ENCODE peak calls at places on chromosomes 12 and 14, in seven cellular contexts. R is GM04504; N is WTC11; S is hepatocyte; T is stimulated activated CD8-positive, alpha-beta memory T cell treated with anti-CD3 and anti-CD28 coated beads, Interleukin-15, amount 100 ng/mL, for 24 hours; A is left cardiac atrium; M is T-helper 22 cell. J is an unnamed sample.

GRCh38 chr12:51388066-51388799 is 3.0 kb downstream of the GALNT6 start:
- DNase-seq in R (peak), N (no peak), S (peak), T (no peak), A (no peak), M (no peak), J (no peak)

GRCh38 chr14:94598816-94599655 is 13.2 kb upstream of the SERPINA3 start:
- DNase-seq in R (peak), N (no peak), S (peak), T (no peak), A (peak), M (no peak), J (no peak)

GRCh38 chr12:78441737-78442453 is 422.7 kb upstream of the SYT1 start:
- DNase-seq in R (no peak), N (no peak), S (no peak), T (no peak), A (no peak), M (no peak), J (no peak)

GRCh38 chr14:37253905-37254304 is 56.2 kb downstream of the MIPOL1 start:
- DNase-seq in R (peak), N (no peak), S (no peak), T (no peak), A (peak), M (no peak), J (no peak)

GRCh38 chr12:117053050-117053400 is 46.2 kb downstream of the TESC start:
- DNase-seq in R (no peak), N (no peak), S (no peak), T (no peak), A (no peak), M (no peak), J (no peak)

GRCh38 chr14:50399251-50400032 is 2.8 kb upstream of the CDKL1 start:
- DNase-seq in R (no peak), N (no peak), S (peak), T (no peak), A (peak), M (no peak), J (no peak)

GRCh38 chr12:4779749-4780148 is 59.5 kb downstream of the GALNT8 start:
- DNase-seq in R (no peak), N (no peak), S (no peak), T (no peak), A (no peak), M (no peak), J (no peak)

GRCh38 chr12:43638786-43639185 is 86.8 kb upstream of the ADAMTS20 start:
- DNase-seq in R (no peak), N (no peak), S (no peak), T (no peak), A (no peak), M (no peak), J (no peak)

GRCh38 chr12:121731473-121731872 is 18.9 kb downstream of the TMEM120B start:
- DNase-seq in R (no peak), N (no peak), S (no peak), T (no peak), A (no peak), M (no peak), J (no peak)

GRCh38 chr12:22228022-22228875 is 106.3 kb downstream of the ST8SIA1 start:
- DNase-seq in R (peak), N (no peak), S (no peak), T (no peak), A (no peak), M (no peak), J (no peak)

GRCh38 chr12:75349946-75350345 is 15.5 kb downstream of the GLIPR1L1 start:
- DNase-seq in R (no peak), N (no peak), S (no peak), T (no peak), A (peak), M (no peak), J (no peak)

GRCh38 chr12:102811125-102811737 is 105.8 kb downstream of the PAH start:
- DNase-seq in R (no peak), N (peak), S (peak), T (no peak), A (no peak), M (no peak), J (peak)

GRCh38 chr14:24253936-24254335 is 9.0 kb downstream of the TGM1 start:
- DNase-seq in R (no peak), N (no peak), S (no peak), T (no peak), A (no peak), M (no peak), J (no peak)

GRCh38 chr12:53719649-53720048 is 7.6 kb downstream of the CALCOCO1 start:
- DNase-seq in R (no peak), N (no peak), S (no peak), T (no peak), A (no peak), M (no peak), J (no peak)

GRCh38 chr14:67485501-67486095 is 2.9 kb downstream of the TMEM229B start:
- DNase-seq in R (no peak), N (no peak), S (peak), T (no peak), A (no peak), M (no peak), J (no peak)

GRCh38 chr14:92493024-92493423 is 20.6 kb upstream of the RIN3 start:
- DNase-seq in R (no peak), N (no peak), S (no peak), T (no peak), A (no peak), M (no peak), J (peak)

GRCh38 chr12:43210437-43211197 is 341.4 kb downstream of the ADAMTS20 start:
- DNase-seq in R (no peak), N (no peak), S (no peak), T (no peak), A (no peak), M (no peak), J (no peak)

GRCh38 chr14:105059035-105059916 is 6.0 kb downstream of the GPR132 start:
- DNase-seq in R (no peak), N (peak), S (no peak), T (no peak), A (no peak), M (peak), J (no peak)

GRCh38 chr12:94169495-94169894 is 21.1 kb downstream of the PLXNC1 start:
- DNase-seq in R (no peak), N (no peak), S (no peak), T (no peak), A (no peak), M (no peak), J (no peak)

GRCh38 chr14:53793790-53794560 is 162.7 kb downstream of the BMP4 start:
- DNase-seq in R (no peak), N (no peak), S (no peak), T (no peak), A (no peak), M (no peak), J (no peak)

GRCh38 chr14:90091393-90091792 is 29.6 kb downstream of the KCNK13 start:
- DNase-seq in R (no peak), N (no peak), S (no peak), T (no peak), A (no peak), M (no peak), J (no peak)

GRCh38 chr12:124369055-124369900 is 74.4 kb downstream of the RFLNA start:
- DNase-seq in R (peak), N (no peak), S (peak), T (no peak), A (peak), M (no peak), J (no peak)

GRCh38 chr12:29565727-29566126 is 68.2 kb upstream of the OVCH1 start:
- DNase-seq in R (no peak), N (no peak), S (no peak), T (no peak), A (no peak), M (no peak), J (no peak)